ENCODE peak calls at places on chromosomes 13 and 19, in eight cellular contexts. A is heart right ventricle, X is A549, Z is coronary artery, R is astrocyte of the cerebellum, P is ovary, J is cardiac fibroblast, D is suprapubic skin. W is an unnamed sample.

GRCh38 chr19:38786572-38787265 is 2.3 kb upstream of the LGALS7B start:
- DNase-seq in A (no peak), D (no peak), P (no peak), X (no peak), R (no peak), Z (no peak), J (no peak), W (no peak)

GRCh38 chr19:932647-933552 is 7.1 kb downstream of the ARID3A start:
- DNase-seq in Z (no peak), D (no peak), P (peak; percentile 89), A (peak; percentile 81), J (peak; percentile 93), R (peak; percentile 70), X (no peak), W (peak; percentile 58)

GRCh38 chr19:55406869-55407624 is 541 bp downstream of the UBE2S start:
- DNase-seq in A (no peak), J (peak; percentile 43), P (no peak), Z (peak; percentile 81), X (no peak), D (no peak), R (no peak), W (peak; percentile 53)

GRCh38 chr19:8515317-8515716 is 1.4 kb upstream of the ZNF414 start:
- DNase-seq in D (no peak), P (no peak), X (no peak), J (no peak), R (no peak), Z (no peak), A (no peak), W (no peak)

GRCh38 chr13:113555141-113555540 is 29.4 kb upstream of the TFDP1 start:
- DNase-seq in P (no peak), J (no peak), D (peak; percentile 23), R (no peak), Z (peak; percentile 40), X (no peak), A (no peak), W (no peak)

GRCh38 chr13:39016789-39017188 is 21.1 kb downstream of the PROSER1 start:
- DNase-seq in R (no peak), A (no peak), P (no peak), D (no peak), J (peak; percentile 45), X (peak; percentile 16), Z (no peak), W (peak; percentile 58)

GRCh38 chr19:30046522-30046921 is 104.5 kb downstream of the URI1 start:
- DNase-seq in P (no peak), X (no peak), D (no peak), A (no peak), Z (no peak), R (peak; percentile 88), J (peak; percentile 5), W (peak; percentile 56)

GRCh38 chr13:109809216-109809890 is 23.0 kb upstream of the IRS2 start:
- DNase-seq in X (no peak), P (no peak), D (no peak), R (no peak), J (no peak), A (no peak), Z (no peak), W (no peak)

GRCh38 chr13:30194906-30195305 is 112.4 kb downstream of the KATNAL1 start:
- DNase-seq in P (no peak), D (no peak), A (no peak), J (no peak), Z (no peak), X (no peak), R (no peak), W (no peak)

GRCh38 chr13:34430294-34430693 is 511.8 kb upstream of the NBEA start:
- DNase-seq in P (no peak), D (no peak), J (peak; percentile 12), A (no peak), X (no peak), R (peak; percentile 11), Z (no peak), W (no peak)

GRCh38 chr13:75803175-75803611 is 167.1 kb downstream of the LMO7 start:
- DNase-seq in Z (no peak), A (no peak), D (no peak), J (no peak), R (no peak), X (no peak), P (no peak), W (peak; percentile 10)

GRCh38 chr19:45646345-45646698 is 7.1 kb upstream of the EML2 start:
- DNase-seq in Z (no peak), J (no peak), A (no peak), R (no peak), D (no peak), P (no peak), X (no peak), W (no peak)
- H3K4me3 ChIP-seq in Z (peak overlapping the region; percentile 67), J (peak overlapping the region; percentile 48), A (peak overlapping the region; percentile 61), R (peak overlapping the region; percentile 43), D (no peak overlapping the region), P (no peak overlapping the region), X (peak overlapping the region; percentile 48), W (peak overlapping the region; percentile 73)

GRCh38 chr19:41321600-41322270 is 11.8 kb downstream of the CCDC97 start:
- DNase-seq in Z (no peak), J (peak; percentile 75), X (peak; percentile 95), R (peak; percentile 66), P (peak; percentile 49), A (no peak), D (no peak), W (peak; percentile 50)
- TF ChIP-seq CTCF in Z (peak; percentile 46), J (peak; percentile 81), X (peak; percentile 88), R (peak; percentile 85), P (peak; percentile 67), A (peak; percentile 80), D (peak; percentile 58), W (peak; percentile 49)

GRCh38 chr13:20824762-20825161 is 51.0 kb upstream of the EEF1AKMT1 start:
- DNase-seq in Z (no peak), D (no peak), R (no peak), X (no peak), A (no peak), P (no peak), J (peak; percentile 43), W (no peak)
- H3K4me3 ChIP-seq in Z (no peak overlapping the region), D (no peak overlapping the region), R (no peak overlapping the region), X (no peak overlapping the region), A (no peak overlapping the region), P (no peak overlapping the region), J (no peak overlapping the region), W (no peak overlapping the region)

GRCh38 chr19:19508217-19508616 is 7.1 kb downstream of the TSSK6 start:
- DNase-seq in D (no peak), A (no peak), Z (no peak), J (no peak), R (no peak), P (no peak), X (no peak), W (no peak)
- TF ChIP-seq CTCF in D (no peak), A (no peak), Z (no peak), J (no peak), R (no peak), P (no peak), X (no peak), W (no peak)

GRCh38 chr19:44984005-44984404 is 17.3 kb upstream of the RELB start:
- DNase-seq in X (no peak), R (no peak), D (no peak), P (no peak), Z (no peak), A (no peak), J (no peak), W (no peak)
- H3K4me3 ChIP-seq in X (no peak overlapping the region), R (no peak overlapping the region), D (no peak overlapping the region), P (no peak overlapping the region), Z (no peak overlapping the region), A (no peak overlapping the region), J (no peak overlapping the region), W (no peak overlapping the region)

GRCh38 chr19:53424968-53425597 is 6.7 kb upstream of the ZNF761 start:
- DNase-seq in X (no peak), R (peak; percentile 13), P (peak; percentile 75), Z (peak; percentile 76), A (peak; percentile 56), J (peak; percentile 80), D (peak; percentile 86), W (peak; percentile 59)
- TF ChIP-seq CTCF in X (no peak), R (peak; percentile 55), P (peak; percentile 72), Z (peak; percentile 59), A (peak; percentile 86), J (peak; percentile 85), D (peak; percentile 57), W (peak; percentile 60)

GRCh38 chr13:98346904-98347636 is 170.0 kb upstream of the RNF113B start:
- DNase-seq in P (no peak), A (no peak), J (no peak), D (no peak), Z (peak; percentile 35), R (no peak), X (no peak), W (no peak)

GRCh38 chr13:98351636-98352035 is 174.6 kb upstream of the RNF113B start:
- DNase-seq in A (no peak), Z (peak; percentile 17), X (no peak), J (no peak), R (no peak), P (no peak), D (no peak), W (no peak)

GRCh38 chr13:98350746-98351330 is 173.8 kb upstream of the RNF113B start:
- DNase-seq in Z (no peak), J (no peak), X (no peak), R (no peak), A (no peak), D (no peak), P (no peak), W (no peak)

GRCh38 chr13:98349731-98350305 is 172.7 kb upstream of the RNF113B start:
- DNase-seq in Z (no peak), R (no peak), D (no peak), X (no peak), A (peak; percentile 25), J (no peak), P (no peak), W (no peak)

DNA sequence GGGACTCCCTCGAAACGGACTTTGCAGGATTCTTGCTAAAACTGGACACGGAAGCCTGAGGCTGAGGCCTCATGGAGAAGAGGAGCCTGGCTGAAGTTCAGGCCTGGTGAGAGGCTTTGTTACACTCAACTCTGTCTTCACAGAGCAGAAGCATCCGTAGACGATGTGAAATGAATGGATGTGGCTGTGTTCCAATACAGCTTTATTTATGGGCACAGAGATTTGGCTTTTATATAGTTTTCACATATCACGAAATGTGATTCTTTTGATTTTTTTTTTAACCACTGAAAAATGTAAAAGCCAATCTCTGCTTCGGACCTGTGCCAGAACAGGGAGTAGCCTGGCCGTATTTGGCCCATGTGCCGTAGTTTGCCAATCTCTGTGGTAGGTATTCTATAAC is 171.4 kb upstream of the RNF113B start:
- DNase-seq in A (no peak), D (no peak), Z (no peak), P (no peak), R (peak; percentile 53), J (no peak), X (no peak), W (no peak)
- H3K4me3 ChIP-seq in A (no peak overlapping the region), D (no peak overlapping the region), Z (no peak overlapping the region), P (no peak overlapping the region), R (no peak overlapping the region), J (no peak overlapping the region), X (no peak overlapping the region), W (no peak overlapping the region)